ENCODE peak calls at places on chromosomes 1 and 21, in four cellular contexts. D is heart left ventricle, I is cardiac fibroblast, Q is body of pancreas. E is an unnamed sample.

GRCh38 chr1:217188280-217189235 is 442.3 kb downstream of the GPATCH2 start:
- DNase-seq in D (no peak), Q (no peak), I (peak; percentile 54), E (no peak)

GRCh38 chr1:187409341-187409740 is 580.6 kb downstream of the PLA2G4A start:
- DNase-seq in I (peak; percentile 86), D (no peak), Q (no peak), E (no peak)

GRCh38 chr1:151478140-151478812 is 19.0 kb upstream of the POGZ start:
- DNase-seq in Q (no peak), I (no peak), D (no peak), E (no peak)

GRCh38 chr1:201533836-201534235 is 5.1 kb upstream of the NAV1 start:
- DNase-seq in D (no peak), I (no peak), Q (no peak), E (no peak)

GRCh38 chr1:149978547-149979023 is 31.9 kb downstream of the OTUD7B start:
- DNase-seq in D (no peak), Q (peak; percentile 27), I (peak; percentile 26), E (no peak)

GRCh38 chr1:15007842-15008241 is 145.7 kb upstream of the TMEM51 start:
- DNase-seq in I (no peak), D (no peak), Q (no peak), E (no peak)

GRCh38 chr1:9145714-9146113 is 16.8 kb upstream of the GPR157 start:
- DNase-seq in I (no peak), D (no peak), Q (no peak), E (no peak)

GRCh38 chr1:235035928-235036327 is 92.7 kb downstream of the TOMM20 start:
- DNase-seq in I (no peak), D (no peak), Q (no peak), E (no peak)

GRCh38 chr1:247111636-247112478 is 7.7 kb upstream of the ZNF669 start:
- DNase-seq in I (peak; percentile 59), Q (peak; percentile 64), D (peak; percentile 87), E (peak; percentile 81)

GRCh38 chr1:111481387-111482221 is 7.8 kb downstream of the C1orf162 start:
- DNase-seq in Q (peak; percentile 58), I (peak; percentile 80), D (peak; percentile 88), E (peak; percentile 88)

GRCh38 chr1:241614144-241614543 is 26.0 kb downstream of the CHML start:
- DNase-seq in Q (no peak), D (no peak), I (no peak), E (no peak)

GRCh38 chr1:178417858-178418257 is 78.9 kb downstream of the CLEC20A start:
- DNase-seq in Q (no peak), D (no peak), I (peak; percentile 33), E (peak; percentile 91)

GRCh38 chr1:156413310-156414246 is 44.6 kb downstream of the RHBG start:
- DNase-seq in D (no peak), Q (no peak), I (no peak), E (no peak)

DNA sequence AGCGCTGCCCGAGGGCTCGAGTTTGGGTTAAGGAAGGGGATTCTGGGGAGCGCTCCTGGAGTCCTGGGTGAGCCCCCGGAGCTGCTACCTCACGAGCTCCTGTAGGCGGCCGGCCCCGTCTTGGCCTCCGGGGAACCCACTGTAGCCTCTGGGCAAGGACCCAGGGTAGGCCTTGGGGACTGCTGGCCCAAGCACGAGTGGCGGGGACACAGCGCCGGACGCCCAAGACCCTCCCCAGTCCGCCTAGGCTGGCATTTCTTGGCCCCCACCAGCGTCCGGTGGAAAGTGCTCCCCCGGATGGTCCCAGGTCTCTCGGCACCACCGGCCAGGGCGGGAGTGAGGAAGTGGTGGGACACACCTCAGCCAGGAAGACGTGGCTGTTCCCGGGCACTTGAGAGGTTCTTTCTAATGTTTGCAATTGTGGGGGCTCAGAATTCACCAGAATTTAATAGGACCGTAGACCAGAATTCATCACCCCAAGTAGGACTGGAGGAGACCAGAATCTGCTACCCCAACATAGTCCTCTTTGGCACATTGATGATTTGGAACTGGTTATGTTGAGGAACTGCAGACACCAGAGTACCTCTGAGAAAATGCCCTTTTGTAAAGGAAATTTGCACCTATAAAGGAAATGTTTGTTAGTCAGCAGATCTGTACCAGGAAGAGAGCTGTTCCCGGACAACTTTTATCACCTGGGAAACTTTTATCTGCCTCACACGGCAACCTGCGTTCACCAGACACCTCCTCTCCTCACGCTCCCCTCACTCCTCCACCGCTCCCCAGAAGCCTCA is 652 bp upstream of the TMPRSS2 start:
- DNase-seq in D (no peak), Q (no peak), I (no peak), E (no peak)
- H3K4me3 ChIP-seq in D (peak overlapping the region; percentile 32), Q (no peak overlapping the region), I (no peak overlapping the region), E (no peak overlapping the region)

GRCh38 chr1:181088079-181089016 is at the start of gene IER5:
- DNase-seq in Q (peak; percentile 96), D (peak; percentile 97), I (peak; percentile 97), E (peak; percentile 99)

GRCh38 chr1:181086926-181087325 is 1.6 kb upstream of the IER5 start:
- DNase-seq in D (no peak), Q (no peak), I (peak; percentile 58), E (peak; percentile 64)

GRCh38 chr1:181089017-181089776 is 697 bp downstream of the IER5 start:
- DNase-seq in Q (peak; percentile 42), D (peak; percentile 67), I (no peak), E (no peak)

GRCh38 chr1:181089777-181090505 is 1.4 kb downstream of the IER5 start:
- DNase-seq in I (peak; percentile 76), D (peak; percentile 86), Q (peak; percentile 60), E (peak; percentile 71)

GRCh38 chr1:181087400-181087901 is 1.0 kb upstream of the IER5 start:
- DNase-seq in I (no peak), D (no peak), Q (no peak), E (peak; percentile 18)
- TF ChIP-seq CTCF in I (no peak), D (no peak), Q (no peak), E (no peak)

GRCh38 chr1:157983787-157984186 is 9.7 kb upstream of the KIRREL1 start:
- DNase-seq in I (no peak), D (no peak), Q (no peak), E (no peak)

GRCh38 chr1:157982111-157982510 is 11.3 kb upstream of the KIRREL1 start:
- DNase-seq in D (no peak), I (no peak), Q (no peak), E (no peak)

GRCh38 chr1:157975216-157975615 is 18.2 kb upstream of the KIRREL1 start:
- DNase-seq in Q (no peak), I (no peak), D (no peak), E (no peak)

GRCh38 chr1:157984469-157984868 is 9.0 kb upstream of the KIRREL1 start:
- DNase-seq in I (no peak), Q (no peak), D (no peak), E (no peak)

DNA sequence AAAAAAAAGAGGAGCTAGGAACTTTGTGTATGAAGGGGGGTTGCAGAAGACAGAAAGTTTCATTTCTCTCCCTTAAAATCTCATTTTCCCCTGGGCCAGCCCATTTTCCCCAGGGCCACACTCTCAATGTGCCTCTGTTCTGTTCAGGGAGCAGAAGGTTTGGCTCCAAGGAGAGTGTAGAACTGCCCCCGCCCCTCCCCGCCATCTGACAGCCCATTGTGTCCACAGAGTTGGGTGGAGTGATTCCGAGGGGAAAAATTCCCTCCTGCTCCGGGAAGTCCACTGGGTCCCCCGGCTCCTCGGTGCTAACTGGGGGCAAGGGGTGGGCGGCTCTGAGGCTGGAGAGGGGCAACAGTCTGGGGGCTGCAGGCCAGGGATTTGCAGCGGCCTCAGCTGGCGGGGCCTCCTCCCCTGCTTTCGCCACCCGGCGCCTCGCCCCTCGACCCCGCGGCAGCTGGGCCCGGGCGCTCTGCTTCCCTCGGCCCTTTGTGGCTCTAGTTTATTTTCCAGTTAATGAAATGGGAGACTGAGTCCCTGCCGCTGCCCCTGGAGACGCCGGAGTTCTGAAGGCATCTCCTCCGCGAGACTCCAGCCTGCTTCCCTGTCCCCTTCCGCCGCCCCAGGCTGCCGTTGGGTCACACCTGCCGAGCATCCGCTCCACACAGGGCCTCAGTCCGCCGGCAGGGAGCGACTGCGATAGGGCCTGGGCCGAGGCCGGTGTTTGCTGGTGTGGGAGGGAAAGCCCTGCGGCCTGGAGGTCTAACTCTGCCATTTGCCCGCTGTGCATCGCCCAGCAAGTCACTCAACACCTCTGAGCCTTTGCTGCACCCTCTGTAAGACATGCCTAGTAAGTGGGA is 14.7 kb upstream of the KIRREL1 start:
- DNase-seq in I (no peak), Q (no peak), D (peak; percentile 68), E (no peak)
- H3K4me3 ChIP-seq in I (no peak overlapping the region), Q (no peak overlapping the region), D (peak overlapping the region; percentile 45), E (peak overlapping the region; percentile 20)

GRCh38 chr1:20183876-20184275 is 2.0 kb upstream of the UBXN10 start:
- DNase-seq in Q (no peak), D (no peak), I (no peak), E (no peak)

GRCh38 chr1:20183035-20183434 is 2.9 kb upstream of the UBXN10 start:
- DNase-seq in Q (no peak), D (no peak), I (no peak), E (no peak)

GRCh38 chr1:20184997-20185833 is 681 bp upstream of the UBXN10 start:
- DNase-seq in I (no peak), Q (no peak), D (no peak), E (no peak)

GRCh38 chr1:20185834-20186782 is at the start of the genes PLA2G2C and UBXN10:
- DNase-seq in I (peak; percentile 41), Q (peak; percentile 32), D (peak; percentile 84), E (no peak)

GRCh38 chr1:20184481-20184900 is 1.4 kb upstream of the UBXN10 start:
- DNase-seq in D (no peak), I (no peak), Q (no peak), E (no peak)
- TF ChIP-seq CTCF in D (no peak), I (no peak), Q (no peak), E (no peak)

GRCh38 chr1:2334883-2335534 is 56.3 kb downstream of the MORN1 start:
- DNase-seq in D (no peak), Q (no peak), I (no peak), E (no peak)
- H3K4me3 ChIP-seq in D (no peak overlapping the region), Q (no peak overlapping the region), I (no peak overlapping the region), E (no peak overlapping the region)

DNA sequence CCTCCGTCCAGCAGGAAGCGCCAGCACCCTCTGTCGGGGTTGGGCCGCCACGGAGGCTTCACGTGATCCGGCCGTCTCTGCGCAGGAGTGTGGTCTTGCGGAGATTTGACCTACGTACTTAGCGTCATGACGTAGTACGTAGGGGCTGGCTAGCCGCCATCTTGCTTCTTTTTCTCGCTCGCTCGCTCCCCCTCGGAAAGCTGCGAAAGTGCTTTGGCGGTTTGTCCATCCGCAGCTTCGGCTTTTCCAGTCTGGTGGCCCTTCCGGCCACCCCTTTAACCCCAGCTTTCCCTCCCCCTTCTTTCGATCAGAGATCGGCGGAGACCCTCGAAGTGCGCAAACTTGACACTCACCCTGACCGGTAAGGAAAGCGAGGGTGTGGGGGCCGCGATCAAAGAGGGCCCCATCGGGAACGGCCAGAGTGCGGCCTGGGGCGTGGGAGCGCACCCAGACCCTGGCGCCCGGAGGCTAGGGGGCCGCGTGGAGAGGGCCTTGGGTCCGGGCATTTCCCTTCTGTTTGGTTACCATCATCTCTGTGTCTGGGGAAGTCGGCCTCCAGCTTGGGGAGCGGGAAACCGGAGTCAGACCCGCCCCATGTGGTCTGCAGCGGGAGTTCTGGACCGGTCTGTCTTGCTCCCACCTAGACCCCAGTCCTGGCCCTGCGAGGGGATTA is at the start of gene PRRC2C:
- DNase-seq in D (peak; percentile 97), I (peak; percentile 99), Q (peak; percentile 98), E (peak; percentile 99)
- TF ChIP-seq CTCF in D (peak; percentile 90), I (peak; percentile 76), Q (peak; percentile 83), E (peak; percentile 68)

GRCh38 chr1:30342535-30343141 is 380.7 kb downstream of the MATN1 start:
- DNase-seq in I (no peak), Q (no peak), D (no peak), E (no peak)
- H3K4me3 ChIP-seq in I (no peak overlapping the region), Q (no peak overlapping the region), D (no peak overlapping the region), E (no peak overlapping the region)